ENCODE peak calls at places on chromosomes 2 and 18, in nine cellular contexts. One of them, this sample, is unnamed.

GRCh38 chr2:219350938-219351280 is 18.4 kb upstream of the RESP18 start:
- DNase-seq in stomach: no peak
- DNase-seq in upper lobe of right lung: no peak
- DNase-seq in left ventricle myocardium inferior: no peak
- DNase-seq in PC-3: no peak
- DNase-seq in Caco-2: no peak
- DNase-seq in neural crest cell: peak; percentile 42
- DNase-seq in retinal pigment epithelial cell: no peak
- DNase-seq in lung: no peak
- DNase-seq in this sample: no peak

GRCh38 chr2:1366546-1367134 is 46.6 kb upstream of the TPO start:
- DNase-seq in stomach: no peak
- DNase-seq in upper lobe of right lung: peak; percentile 85
- DNase-seq in left ventricle myocardium inferior: peak; percentile 64
- DNase-seq in PC-3: no peak
- DNase-seq in Caco-2: no peak
- DNase-seq in neural crest cell: no peak
- DNase-seq in retinal pigment epithelial cell: no peak
- DNase-seq in lung: no peak
- DNase-seq in this sample: no peak

GRCh38 chr2:221444106-221444505 is 128.0 kb downstream of the EPHA4 start:
- DNase-seq in stomach: no peak
- DNase-seq in upper lobe of right lung: no peak
- DNase-seq in left ventricle myocardium inferior: peak; percentile 19
- DNase-seq in PC-3: peak; percentile 77
- DNase-seq in Caco-2: no peak
- DNase-seq in neural crest cell: no peak
- DNase-seq in retinal pigment epithelial cell: no peak
- DNase-seq in lung: no peak
- DNase-seq in this sample: no peak

GRCh38 chr2:188684795-188685194 is 289.4 kb upstream of the COL3A1 start:
- DNase-seq in stomach: no peak
- DNase-seq in upper lobe of right lung: no peak
- DNase-seq in left ventricle myocardium inferior: no peak
- DNase-seq in PC-3: no peak
- DNase-seq in Caco-2: no peak
- DNase-seq in neural crest cell: no peak
- DNase-seq in retinal pigment epithelial cell: no peak
- DNase-seq in lung: no peak
- DNase-seq in this sample: no peak

GRCh38 chr2:17756629-17757028 is 2.7 kb downstream of the GEN1 start:
- DNase-seq in stomach: no peak
- DNase-seq in upper lobe of right lung: no peak
- DNase-seq in left ventricle myocardium inferior: no peak
- DNase-seq in PC-3: no peak
- DNase-seq in Caco-2: no peak
- DNase-seq in neural crest cell: no peak
- DNase-seq in retinal pigment epithelial cell: no peak
- DNase-seq in lung: no peak
- DNase-seq in this sample: no peak

GRCh38 chr2:118119158-118119715 is 31.0 kb downstream of the INSIG2 start:
- DNase-seq in stomach: no peak
- DNase-seq in upper lobe of right lung: no peak
- DNase-seq in left ventricle myocardium inferior: no peak
- DNase-seq in PC-3: no peak
- DNase-seq in Caco-2: no peak
- DNase-seq in neural crest cell: no peak
- DNase-seq in retinal pigment epithelial cell: no peak
- DNase-seq in lung: peak; percentile 39
- DNase-seq in this sample: no peak

GRCh38 chr2:9681427-9681817 is 50.6 kb upstream of the YWHAQ start:
- DNase-seq in stomach: no peak
- DNase-seq in upper lobe of right lung: no peak
- DNase-seq in left ventricle myocardium inferior: no peak
- DNase-seq in PC-3: no peak
- DNase-seq in Caco-2: no peak
- DNase-seq in neural crest cell: no peak
- DNase-seq in retinal pigment epithelial cell: no peak
- DNase-seq in lung: no peak
- DNase-seq in this sample: no peak

GRCh38 chr2:71785550-71785951 is 332.2 kb downstream of the DYSF start:
- DNase-seq in stomach: no peak
- DNase-seq in upper lobe of right lung: no peak
- DNase-seq in left ventricle myocardium inferior: no peak
- DNase-seq in PC-3: no peak
- DNase-seq in Caco-2: no peak
- DNase-seq in neural crest cell: no peak
- DNase-seq in retinal pigment epithelial cell: no peak
- DNase-seq in lung: peak; percentile 27
- DNase-seq in this sample: peak; percentile 83

GRCh38 chr2:176356251-176356650 is 87.0 kb downstream of the MTX2 start:
- DNase-seq in stomach: no peak
- DNase-seq in upper lobe of right lung: no peak
- DNase-seq in left ventricle myocardium inferior: no peak
- DNase-seq in PC-3: no peak
- DNase-seq in Caco-2: no peak
- DNase-seq in neural crest cell: no peak
- DNase-seq in retinal pigment epithelial cell: no peak
- DNase-seq in lung: no peak
- DNase-seq in this sample: no peak

GRCh38 chr2:205556357-205556756 is 125.9 kb upstream of the NRP2 start:
- DNase-seq in stomach: no peak
- DNase-seq in upper lobe of right lung: no peak
- DNase-seq in left ventricle myocardium inferior: no peak
- DNase-seq in PC-3: no peak
- DNase-seq in Caco-2: no peak
- DNase-seq in neural crest cell: no peak
- DNase-seq in retinal pigment epithelial cell: no peak
- DNase-seq in lung: no peak
- DNase-seq in this sample: no peak

GRCh38 chr18:77177009-77177408 is 44.4 kb upstream of the MBP start:
- DNase-seq in stomach: no peak
- DNase-seq in upper lobe of right lung: no peak
- DNase-seq in left ventricle myocardium inferior: no peak
- DNase-seq in PC-3: peak; percentile 60
- DNase-seq in Caco-2: no peak
- DNase-seq in neural crest cell: no peak
- DNase-seq in retinal pigment epithelial cell: no peak
- DNase-seq in lung: no peak
- DNase-seq in this sample: no peak

GRCh38 chr18:22428672-22429071 is 11.0 kb upstream of the CTAGE1 start:
- DNase-seq in stomach: no peak
- DNase-seq in upper lobe of right lung: no peak
- DNase-seq in left ventricle myocardium inferior: no peak
- DNase-seq in PC-3: peak; percentile 62
- DNase-seq in Caco-2: peak; percentile 19
- DNase-seq in neural crest cell: no peak
- DNase-seq in retinal pigment epithelial cell: no peak
- DNase-seq in lung: no peak
- DNase-seq in this sample: no peak

GRCh38 chr2:18446715-18447114 is 113.7 kb downstream of the RDH14 start:
- DNase-seq in stomach: no peak
- DNase-seq in upper lobe of right lung: no peak
- DNase-seq in left ventricle myocardium inferior: no peak
- DNase-seq in PC-3: no peak
- DNase-seq in Caco-2: no peak
- DNase-seq in neural crest cell: no peak
- DNase-seq in retinal pigment epithelial cell: no peak
- DNase-seq in lung: no peak
- DNase-seq in this sample: no peak

GRCh38 chr2:234258562-234259141 is 208.2 kb downstream of the SPP2 start:
- DNase-seq in stomach: no peak
- DNase-seq in upper lobe of right lung: no peak
- DNase-seq in left ventricle myocardium inferior: no peak
- DNase-seq in PC-3: peak; percentile 83
- DNase-seq in Caco-2: no peak
- DNase-seq in neural crest cell: no peak
- DNase-seq in retinal pigment epithelial cell: no peak
- DNase-seq in lung: no peak
- DNase-seq in this sample: no peak

GRCh38 chr2:170369894-170370293 is 191.9 kb downstream of the MYO3B start:
- DNase-seq in stomach: no peak
- DNase-seq in upper lobe of right lung: no peak
- DNase-seq in left ventricle myocardium inferior: no peak
- DNase-seq in PC-3: peak; percentile 79
- DNase-seq in Caco-2: peak; percentile 45
- DNase-seq in neural crest cell: no peak
- DNase-seq in retinal pigment epithelial cell: no peak
- DNase-seq in lung: no peak
- DNase-seq in this sample: no peak

GRCh38 chr2:114213808-114214207 is 228.6 kb upstream of the DPP10 start:
- DNase-seq in stomach: no peak
- DNase-seq in upper lobe of right lung: no peak
- DNase-seq in left ventricle myocardium inferior: no peak
- DNase-seq in PC-3: no peak
- DNase-seq in Caco-2: no peak
- DNase-seq in neural crest cell: no peak
- DNase-seq in retinal pigment epithelial cell: no peak
- DNase-seq in lung: no peak
- DNase-seq in this sample: no peak

GRCh38 chr2:2787301-2787907 is 456.3 kb upstream of the MYT1L start:
- DNase-seq in stomach: no peak
- DNase-seq in upper lobe of right lung: no peak
- DNase-seq in left ventricle myocardium inferior: no peak
- DNase-seq in PC-3: no peak
- DNase-seq in Caco-2: no peak
- DNase-seq in neural crest cell: no peak
- DNase-seq in retinal pigment epithelial cell: no peak
- DNase-seq in lung: no peak
- DNase-seq in this sample: no peak

GRCh38 chr2:238097988-238098853 is 1.9 kb upstream of the ESPNL start:
- DNase-seq in stomach: peak; percentile 69
- DNase-seq in upper lobe of right lung: peak; percentile 70
- DNase-seq in left ventricle myocardium inferior: peak; percentile 50
- DNase-seq in PC-3: peak; percentile 68
- DNase-seq in Caco-2: no peak
- DNase-seq in neural crest cell: no peak
- DNase-seq in retinal pigment epithelial cell: peak; percentile 6
- DNase-seq in lung: no peak
- DNase-seq in this sample: peak; percentile 76

GRCh38 chr18:11245889-11246288 is 96.5 kb upstream of the PIEZO2 start:
- DNase-seq in stomach: no peak
- DNase-seq in upper lobe of right lung: no peak
- DNase-seq in left ventricle myocardium inferior: no peak
- DNase-seq in PC-3: no peak
- DNase-seq in Caco-2: no peak
- DNase-seq in neural crest cell: no peak
- DNase-seq in retinal pigment epithelial cell: no peak
- DNase-seq in lung: no peak
- DNase-seq in this sample: no peak

GRCh38 chr2:96143848-96144480 is 1.3 kb downstream of the DUSP2 start:
- DNase-seq in stomach: peak; percentile 48
- DNase-seq in upper lobe of right lung: peak; percentile 61
- DNase-seq in left ventricle myocardium inferior: no peak
- DNase-seq in PC-3: peak; percentile 48
- DNase-seq in Caco-2: peak; percentile 78
- DNase-seq in neural crest cell: no peak
- DNase-seq in retinal pigment epithelial cell: no peak
- DNase-seq in lung: no peak
- DNase-seq in this sample: no peak
- TF ChIP-seq CTCF in stomach: peak; percentile 41
- TF ChIP-seq CTCF in upper lobe of right lung: no peak
- TF ChIP-seq CTCF in left ventricle myocardium inferior: no peak
- TF ChIP-seq CTCF in PC-3: peak; percentile 40
- TF ChIP-seq CTCF in Caco-2: peak; percentile 68
- TF ChIP-seq CTCF in neural crest cell: peak; percentile 43
- TF ChIP-seq CTCF in retinal pigment epithelial cell: peak; percentile 34
- TF ChIP-seq CTCF in lung: no peak
- TF ChIP-seq CTCF in this sample: no peak

GRCh38 chr18:7174359-7175107 is 56.4 kb upstream of the LRRC30 start:
- DNase-seq in stomach: no peak
- DNase-seq in upper lobe of right lung: no peak
- DNase-seq in left ventricle myocardium inferior: no peak
- DNase-seq in PC-3: no peak
- DNase-seq in Caco-2: peak; percentile 83
- DNase-seq in neural crest cell: no peak
- DNase-seq in retinal pigment epithelial cell: no peak
- DNase-seq in lung: no peak
- DNase-seq in this sample: no peak
- TF ChIP-seq CTCF in stomach: no peak
- TF ChIP-seq CTCF in upper lobe of right lung: no peak
- TF ChIP-seq CTCF in left ventricle myocardium inferior: peak; percentile 14
- TF ChIP-seq CTCF in PC-3: peak; percentile 21
- TF ChIP-seq CTCF in Caco-2: peak; percentile 55
- TF ChIP-seq CTCF in neural crest cell: peak; percentile 38
- TF ChIP-seq CTCF in retinal pigment epithelial cell: no peak
- TF ChIP-seq CTCF in lung: no peak
- TF ChIP-seq CTCF in this sample: no peak

GRCh38 chr2:85019121-85019520 is 48.2 kb downstream of the KCMF1 start:
- DNase-seq in stomach: no peak
- DNase-seq in upper lobe of right lung: no peak
- DNase-seq in left ventricle myocardium inferior: no peak
- DNase-seq in PC-3: peak; percentile 96
- DNase-seq in Caco-2: peak; percentile 41
- DNase-seq in neural crest cell: no peak
- DNase-seq in retinal pigment epithelial cell: no peak
- DNase-seq in lung: no peak
- DNase-seq in this sample: no peak

GRCh38 chr2:85018049-85018447 is 47.1 kb downstream of the KCMF1 start:
- DNase-seq in stomach: no peak
- DNase-seq in upper lobe of right lung: no peak
- DNase-seq in left ventricle myocardium inferior: no peak
- DNase-seq in PC-3: no peak
- DNase-seq in Caco-2: no peak
- DNase-seq in neural crest cell: no peak
- DNase-seq in retinal pigment epithelial cell: no peak
- DNase-seq in lung: no peak
- DNase-seq in this sample: no peak

GRCh38 chr2:85017436-85018048 is 46.6 kb downstream of the KCMF1 start:
- DNase-seq in stomach: no peak
- DNase-seq in upper lobe of right lung: no peak
- DNase-seq in left ventricle myocardium inferior: no peak
- DNase-seq in PC-3: peak; percentile 53
- DNase-seq in Caco-2: no peak
- DNase-seq in neural crest cell: no peak
- DNase-seq in retinal pigment epithelial cell: no peak
- DNase-seq in lung: no peak
- DNase-seq in this sample: no peak

GRCh38 chr2:85012855-85013254 is 41.9 kb downstream of the KCMF1 start:
- DNase-seq in stomach: no peak
- DNase-seq in upper lobe of right lung: no peak
- DNase-seq in left ventricle myocardium inferior: no peak
- DNase-seq in PC-3: no peak
- DNase-seq in Caco-2: no peak
- DNase-seq in neural crest cell: no peak
- DNase-seq in retinal pigment epithelial cell: no peak
- DNase-seq in lung: no peak
- DNase-seq in this sample: no peak

GRCh38 chr2:85015653-85016360 is 44.8 kb downstream of the KCMF1 start:
- DNase-seq in stomach: no peak
- DNase-seq in upper lobe of right lung: no peak
- DNase-seq in left ventricle myocardium inferior: no peak
- DNase-seq in PC-3: no peak
- DNase-seq in Caco-2: no peak
- DNase-seq in neural crest cell: no peak
- DNase-seq in retinal pigment epithelial cell: no peak
- DNase-seq in lung: no peak
- DNase-seq in this sample: no peak
- TF ChIP-seq CTCF in stomach: no peak
- TF ChIP-seq CTCF in upper lobe of right lung: no peak
- TF ChIP-seq CTCF in left ventricle myocardium inferior: peak; percentile 28
- TF ChIP-seq CTCF in PC-3: peak; percentile 31
- TF ChIP-seq CTCF in Caco-2: no peak
- TF ChIP-seq CTCF in neural crest cell: peak; percentile 45
- TF ChIP-seq CTCF in retinal pigment epithelial cell: peak; percentile 19
- TF ChIP-seq CTCF in lung: no peak
- TF ChIP-seq CTCF in this sample: peak; percentile 23

GRCh38 chr18:1499265-1499664 is 594.6 kb downstream of the ADCYAP1 start:
- DNase-seq in stomach: no peak
- DNase-seq in upper lobe of right lung: no peak
- DNase-seq in left ventricle myocardium inferior: no peak
- DNase-seq in PC-3: peak; percentile 55
- DNase-seq in Caco-2: no peak
- DNase-seq in neural crest cell: no peak
- DNase-seq in retinal pigment epithelial cell: no peak
- DNase-seq in lung: no peak
- DNase-seq in this sample: no peak
- TF ChIP-seq CTCF in stomach: no peak
- TF ChIP-seq CTCF in upper lobe of right lung: no peak
- TF ChIP-seq CTCF in left ventricle myocardium inferior: no peak
- TF ChIP-seq CTCF in PC-3: peak; percentile 69
- TF ChIP-seq CTCF in Caco-2: peak; percentile 22
- TF ChIP-seq CTCF in neural crest cell: peak; percentile 37
- TF ChIP-seq CTCF in retinal pigment epithelial cell: no peak
- TF ChIP-seq CTCF in lung: no peak
- TF ChIP-seq CTCF in this sample: peak; percentile 21